ENCODE peak calls at places on chromosomes 7 and 10, in four cellular contexts. One of them, this sample, is unnamed.

GRCh38 chr7:128982105-128982504 is 44.4 kb downstream of the IRF5 start:
- DNase-seq in naive thymus-derived CD4-positive, alpha-beta T cell: no peak
- DNase-seq in neuronal stem cell: no peak
- DNase-seq in transverse colon: no peak
- DNase-seq in this sample: no peak

GRCh38 chr7:90726120-90726519 is 130.0 kb downstream of the CDK14 start:
- DNase-seq in neuronal stem cell: no peak
- DNase-seq in naive thymus-derived CD4-positive, alpha-beta T cell: no peak
- DNase-seq in transverse colon: no peak
- DNase-seq in this sample: no peak

GRCh38 chr7:100692578-100692961 is 1.5 kb downstream of the GIGYF1 start:
- DNase-seq in neuronal stem cell: no peak
- DNase-seq in naive thymus-derived CD4-positive, alpha-beta T cell: no peak
- DNase-seq in transverse colon: no peak
- DNase-seq in this sample: no peak

GRCh38 chr7:93757421-93757820 is 133.1 kb downstream of the TFPI2 start:
- DNase-seq in naive thymus-derived CD4-positive, alpha-beta T cell: no peak
- DNase-seq in neuronal stem cell: no peak
- DNase-seq in transverse colon: no peak
- DNase-seq in this sample: no peak

GRCh38 chr10:15518256-15518655 is 147.2 kb upstream of the FAM171A1 start:
- DNase-seq in naive thymus-derived CD4-positive, alpha-beta T cell: no peak
- DNase-seq in transverse colon: no peak
- DNase-seq in neuronal stem cell: no peak
- DNase-seq in this sample: no peak

GRCh38 chr7:68321076-68321639 is 1277.1 kb upstream of the AUTS2 start:
- DNase-seq in naive thymus-derived CD4-positive, alpha-beta T cell: no peak
- DNase-seq in transverse colon: no peak
- DNase-seq in neuronal stem cell: no peak
- DNase-seq in this sample: no peak

GRCh38 chr10:61271127-61271780 is 181.9 kb downstream of the TMEM26 start:
- DNase-seq in transverse colon: no peak
- DNase-seq in naive thymus-derived CD4-positive, alpha-beta T cell: no peak
- DNase-seq in neuronal stem cell: no peak
- DNase-seq in this sample: no peak

GRCh38 chr7:35253182-35253679 is 669 bp downstream of the TBX20 start:
- DNase-seq in transverse colon: no peak
- DNase-seq in naive thymus-derived CD4-positive, alpha-beta T cell: no peak
- DNase-seq in neuronal stem cell: no peak
- DNase-seq in this sample: no peak

GRCh38 chr10:79070091-79070610 is 1.4 kb downstream of the ZMIZ1 start:
- DNase-seq in transverse colon: peak; percentile 52
- DNase-seq in neuronal stem cell: peak; percentile 57
- DNase-seq in naive thymus-derived CD4-positive, alpha-beta T cell: no peak
- DNase-seq in this sample: no peak

GRCh38 chr10:110171032-110171431 is 36.4 kb upstream of the MXI1 start:
- DNase-seq in naive thymus-derived CD4-positive, alpha-beta T cell: no peak
- DNase-seq in neuronal stem cell: no peak
- DNase-seq in transverse colon: no peak
- DNase-seq in this sample: no peak

GRCh38 chr7:34080513-34080912 is 175.2 kb downstream of the BMPER start:
- DNase-seq in naive thymus-derived CD4-positive, alpha-beta T cell: no peak
- DNase-seq in transverse colon: no peak
- DNase-seq in neuronal stem cell: no peak
- DNase-seq in this sample: no peak

GRCh38 chr10:72263613-72264241 is 10.0 kb upstream of the DDIT4 start:
- DNase-seq in transverse colon: peak; percentile 77
- DNase-seq in naive thymus-derived CD4-positive, alpha-beta T cell: peak; percentile 78
- DNase-seq in neuronal stem cell: no peak
- DNase-seq in this sample: no peak

GRCh38 chr7:148967032-148967372 is 61.3 kb downstream of the PDIA4 start:
- DNase-seq in neuronal stem cell: no peak
- DNase-seq in transverse colon: no peak
- DNase-seq in naive thymus-derived CD4-positive, alpha-beta T cell: no peak
- DNase-seq in this sample: no peak

GRCh38 chr7:13875496-13876074 is 113.9 kb downstream of the ETV1 start:
- DNase-seq in transverse colon: no peak
- DNase-seq in neuronal stem cell: no peak
- DNase-seq in naive thymus-derived CD4-positive, alpha-beta T cell: no peak
- DNase-seq in this sample: no peak

GRCh38 chr10:122515588-122516231 is 44.8 kb upstream of the DMBT1 start:
- DNase-seq in neuronal stem cell: no peak
- DNase-seq in naive thymus-derived CD4-positive, alpha-beta T cell: peak; percentile 8
- DNase-seq in transverse colon: peak; percentile 43
- DNase-seq in this sample: no peak

GRCh38 chr7:77383333-77383740 is 32.8 kb downstream of the GSAP start:
- DNase-seq in neuronal stem cell: no peak
- DNase-seq in naive thymus-derived CD4-positive, alpha-beta T cell: no peak
- DNase-seq in transverse colon: no peak
- DNase-seq in this sample: no peak
- H3K27ac ChIP-seq in neuronal stem cell: no peak overlapping the region
- H3K27ac ChIP-seq in naive thymus-derived CD4-positive, alpha-beta T cell: no peak overlapping the region
- H3K27ac ChIP-seq in transverse colon: no peak overlapping the region
- H3K27ac ChIP-seq in this sample: no peak overlapping the region

GRCh38 chr10:70190581-70190980 is 20.3 kb upstream of the SAR1A start:
- DNase-seq in neuronal stem cell: no peak
- DNase-seq in transverse colon: no peak
- DNase-seq in naive thymus-derived CD4-positive, alpha-beta T cell: no peak
- DNase-seq in this sample: no peak

GRCh38 chr10:70192325-70192966 is 22.1 kb upstream of the SAR1A start:
- DNase-seq in transverse colon: no peak
- DNase-seq in neuronal stem cell: no peak
- DNase-seq in naive thymus-derived CD4-positive, alpha-beta T cell: no peak
- DNase-seq in this sample: no peak

GRCh38 chr10:70193391-70193844 is 23.1 kb upstream of the SAR1A start:
- DNase-seq in naive thymus-derived CD4-positive, alpha-beta T cell: no peak
- DNase-seq in neuronal stem cell: no peak
- DNase-seq in transverse colon: no peak
- DNase-seq in this sample: no peak

GRCh38 chr10:70191161-70191770 is 21.0 kb upstream of the SAR1A start:
- DNase-seq in transverse colon: no peak
- DNase-seq in neuronal stem cell: no peak
- DNase-seq in naive thymus-derived CD4-positive, alpha-beta T cell: no peak
- DNase-seq in this sample: no peak

DNA sequence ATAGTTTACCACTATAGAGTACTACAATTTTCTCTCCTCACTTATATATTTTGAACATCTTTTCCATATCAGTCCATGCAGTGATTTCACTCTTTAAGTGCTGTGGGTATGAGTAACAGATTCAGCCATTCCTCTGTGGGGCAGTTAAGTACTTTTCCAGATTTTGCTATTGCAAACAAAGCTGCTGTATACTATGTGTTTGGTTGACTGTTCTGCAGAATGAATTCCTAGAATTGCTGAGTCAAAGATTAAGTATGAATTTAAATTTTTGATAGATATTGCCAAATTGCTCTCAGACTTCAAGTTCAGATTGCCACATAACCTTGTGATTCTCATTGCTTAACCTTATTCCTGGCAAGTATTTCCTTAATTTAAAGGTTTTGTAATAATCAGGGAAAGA is 21.6 kb upstream of the SAR1A start:
- DNase-seq in naive thymus-derived CD4-positive, alpha-beta T cell: no peak
- DNase-seq in neuronal stem cell: no peak
- DNase-seq in transverse colon: no peak
- DNase-seq in this sample: no peak
- H3K27ac ChIP-seq in naive thymus-derived CD4-positive, alpha-beta T cell: no peak overlapping the region
- H3K27ac ChIP-seq in neuronal stem cell: no peak overlapping the region
- H3K27ac ChIP-seq in transverse colon: peak overlapping the region; percentile 59
- H3K27ac ChIP-seq in this sample: no peak overlapping the region

GRCh38 chr7:121181357-121181756 is 147.4 kb upstream of the WNT16 start:
- DNase-seq in neuronal stem cell: no peak
- DNase-seq in naive thymus-derived CD4-positive, alpha-beta T cell: no peak
- DNase-seq in transverse colon: no peak
- DNase-seq in this sample: no peak

GRCh38 chr7:121178869-121179497 is 149.8 kb upstream of the WNT16 start:
- DNase-seq in transverse colon: no peak
- DNase-seq in neuronal stem cell: no peak
- DNase-seq in naive thymus-derived CD4-positive, alpha-beta T cell: no peak
- DNase-seq in this sample: no peak

GRCh38 chr7:121178452-121178851 is 150.3 kb upstream of the WNT16 start:
- DNase-seq in naive thymus-derived CD4-positive, alpha-beta T cell: no peak
- DNase-seq in neuronal stem cell: no peak
- DNase-seq in transverse colon: no peak
- DNase-seq in this sample: no peak

GRCh38 chr7:121182281-121182680 is 146.5 kb upstream of the WNT16 start:
- DNase-seq in naive thymus-derived CD4-positive, alpha-beta T cell: no peak
- DNase-seq in transverse colon: no peak
- DNase-seq in neuronal stem cell: no peak
- DNase-seq in this sample: no peak

DNA sequence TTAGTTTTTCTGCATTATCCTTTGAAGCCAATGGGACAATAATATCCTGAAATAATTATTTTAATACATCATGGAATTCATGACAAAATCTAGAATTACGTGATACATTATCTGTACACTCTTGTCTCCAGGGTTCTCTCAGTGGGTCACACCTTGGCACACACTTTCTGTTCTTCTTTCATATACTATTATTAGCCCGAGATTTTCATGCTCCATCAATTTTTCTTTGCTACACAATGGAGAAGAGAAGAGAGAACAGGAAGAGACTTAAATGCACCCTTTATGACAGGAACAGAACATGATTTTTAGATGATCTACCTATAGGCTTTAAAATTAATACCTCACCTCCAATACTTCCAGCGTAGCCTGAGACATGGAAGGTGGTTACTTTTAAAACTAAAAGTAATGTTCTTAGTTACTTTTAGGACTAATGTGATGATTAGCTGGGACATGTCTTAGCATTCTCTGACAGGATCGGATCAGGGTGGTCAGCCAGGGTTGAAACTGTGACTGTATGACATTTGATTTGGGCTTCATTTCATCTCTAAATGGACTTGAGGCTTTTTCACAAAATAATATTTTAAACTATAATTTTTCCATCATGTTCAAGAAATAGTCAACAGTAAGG is 148.2 kb upstream of the WNT16 start:
- DNase-seq in transverse colon: no peak
- DNase-seq in neuronal stem cell: no peak
- DNase-seq in naive thymus-derived CD4-positive, alpha-beta T cell: no peak
- DNase-seq in this sample: no peak
- H3K27ac ChIP-seq in transverse colon: no peak overlapping the region
- H3K27ac ChIP-seq in neuronal stem cell: no peak overlapping the region
- H3K27ac ChIP-seq in naive thymus-derived CD4-positive, alpha-beta T cell: no peak overlapping the region
- H3K27ac ChIP-seq in this sample: no peak overlapping the region

DNA sequence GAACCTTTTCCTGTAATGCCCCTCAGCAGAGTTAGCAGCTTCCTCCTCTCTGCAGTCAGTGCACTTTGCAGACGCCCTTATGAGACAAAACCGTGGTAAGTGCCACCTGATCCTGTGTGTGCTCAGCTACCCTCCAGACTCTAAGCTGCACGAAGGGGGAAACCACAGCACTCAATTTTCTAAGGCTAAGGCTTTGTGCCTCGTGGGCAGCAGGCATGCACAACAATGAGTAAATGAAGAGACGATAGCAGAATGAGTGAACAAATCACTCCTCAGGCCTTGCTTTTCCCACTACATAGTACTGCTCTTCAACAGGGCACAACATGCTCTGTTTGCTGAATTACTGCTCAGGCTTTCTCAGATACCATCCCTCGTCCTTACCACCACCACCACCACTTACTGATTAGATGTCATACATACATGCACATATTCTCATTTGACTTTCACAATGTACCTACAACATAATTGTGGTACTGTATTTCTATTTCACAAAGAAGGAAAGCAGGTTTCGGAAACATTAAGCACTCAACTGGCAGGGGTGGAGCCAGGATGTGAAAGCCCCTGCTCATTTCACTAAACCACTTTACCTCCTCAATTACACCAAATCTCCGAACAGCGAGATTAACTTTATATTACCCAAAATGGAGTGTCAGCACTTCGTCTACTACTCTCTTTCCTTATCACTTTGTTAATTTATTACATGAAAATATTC is 85.4 kb downstream of the ICA1 start:
- DNase-seq in transverse colon: peak; percentile 39
- DNase-seq in naive thymus-derived CD4-positive, alpha-beta T cell: peak; percentile 74
- DNase-seq in neuronal stem cell: no peak
- DNase-seq in this sample: no peak
- H3K27ac ChIP-seq in transverse colon: peak overlapping the region; percentile 56
- H3K27ac ChIP-seq in naive thymus-derived CD4-positive, alpha-beta T cell: peak overlapping the region; percentile 72
- H3K27ac ChIP-seq in neuronal stem cell: no peak overlapping the region
- H3K27ac ChIP-seq in this sample: no peak overlapping the region

GRCh38 chr10:58952747-58953466 is 223.5 kb upstream of the PHYHIPL start:
- DNase-seq in naive thymus-derived CD4-positive, alpha-beta T cell: no peak
- DNase-seq in neuronal stem cell: peak; percentile 42
- DNase-seq in transverse colon: peak; percentile 36
- DNase-seq in this sample: no peak

GRCh38 chr10:58952162-58952561 is 224.3 kb upstream of the PHYHIPL start:
- DNase-seq in neuronal stem cell: no peak
- DNase-seq in naive thymus-derived CD4-positive, alpha-beta T cell: no peak
- DNase-seq in transverse colon: no peak
- DNase-seq in this sample: no peak

GRCh38 chr10:58950618-58951017 is 225.8 kb upstream of the PHYHIPL start:
- DNase-seq in transverse colon: no peak
- DNase-seq in naive thymus-derived CD4-positive, alpha-beta T cell: no peak
- DNase-seq in neuronal stem cell: no peak
- DNase-seq in this sample: no peak

GRCh38 chr10:58951087-58951486 is 225.4 kb upstream of the PHYHIPL start:
- DNase-seq in naive thymus-derived CD4-positive, alpha-beta T cell: no peak
- DNase-seq in neuronal stem cell: no peak
- DNase-seq in transverse colon: no peak
- DNase-seq in this sample: no peak

DNA sequence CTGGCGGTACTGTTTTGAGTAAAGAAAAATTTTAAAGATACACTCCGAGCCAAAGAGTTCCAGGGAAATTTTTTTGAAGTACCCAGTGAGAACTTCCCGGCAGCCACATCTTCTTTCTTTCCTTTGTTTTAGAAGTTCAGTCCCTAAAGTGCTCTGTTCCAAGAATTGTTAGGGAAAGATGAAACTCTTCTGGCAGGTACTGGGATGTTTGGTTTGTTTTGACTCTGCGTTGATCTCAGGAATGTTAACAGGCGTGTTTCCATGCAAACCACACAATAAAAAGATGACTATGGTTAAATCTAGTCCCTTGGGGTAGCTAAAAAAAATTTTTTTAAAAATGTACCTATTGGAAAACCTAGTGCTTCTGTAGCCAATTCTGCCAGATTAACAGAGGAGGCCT is 224.7 kb upstream of the PHYHIPL start:
- DNase-seq in transverse colon: no peak
- DNase-seq in naive thymus-derived CD4-positive, alpha-beta T cell: no peak
- DNase-seq in neuronal stem cell: no peak
- DNase-seq in this sample: no peak
- H3K27ac ChIP-seq in transverse colon: peak overlapping the region; percentile 52
- H3K27ac ChIP-seq in naive thymus-derived CD4-positive, alpha-beta T cell: no peak overlapping the region
- H3K27ac ChIP-seq in neuronal stem cell: no peak overlapping the region
- H3K27ac ChIP-seq in this sample: no peak overlapping the region

GRCh38 chr7:105112440-105113418 is 98.7 kb downstream of the KMT2E start:
- DNase-seq in neuronal stem cell: no peak
- DNase-seq in naive thymus-derived CD4-positive, alpha-beta T cell: no peak
- DNase-seq in transverse colon: no peak
- DNase-seq in this sample: no peak
- H3K27ac ChIP-seq in neuronal stem cell: no peak overlapping the region
- H3K27ac ChIP-seq in naive thymus-derived CD4-positive, alpha-beta T cell: no peak overlapping the region
- H3K27ac ChIP-seq in transverse colon: no peak overlapping the region
- H3K27ac ChIP-seq in this sample: no peak overlapping the region

GRCh38 chr10:77867124-77867715 is 59.3 kb downstream of the DLG5 start:
- DNase-seq in neuronal stem cell: no peak
- DNase-seq in naive thymus-derived CD4-positive, alpha-beta T cell: no peak
- DNase-seq in transverse colon: no peak
- DNase-seq in this sample: no peak
- H3K27ac ChIP-seq in neuronal stem cell: no peak overlapping the region
- H3K27ac ChIP-seq in naive thymus-derived CD4-positive, alpha-beta T cell: no peak overlapping the region
- H3K27ac ChIP-seq in transverse colon: no peak overlapping the region
- H3K27ac ChIP-seq in this sample: no peak overlapping the region

This sample was measured in iPS DF 6.9.